ENCODE peak calls at places on chromosome 10, in eight cellular contexts. C is lower lobe of right lung, Y is neural crest cell, H is colonic mucosa, I is osteocyte, K is body of pancreas, D is Calu3, W is transverse colon. G is an unnamed sample.

GRCh38 chr10:80506189-80506575 is 31.5 kb upstream of the SH2D4B start:
- DNase-seq in C (no peak), Y (no peak), H (no peak), I (no peak), K (no peak), D (peak; percentile 60), W (no peak), G (no peak)

GRCh38 chr10:19683326-19683725 is 132.9 kb upstream of the PLXDC2 start:
- DNase-seq in C (no peak), Y (no peak), H (no peak), I (no peak), K (no peak), D (no peak), W (no peak), G (no peak)

GRCh38 chr10:95755511-95756004 is 405 bp upstream of the ENTPD1 start:
- DNase-seq in C (peak; percentile 65), Y (no peak), H (peak; percentile 27), I (no peak), K (peak; percentile 21), D (peak; percentile 15), W (peak; percentile 48), G (peak; percentile 5)

GRCh38 chr10:34125702-34126101 is 689.4 kb downstream of the PARD3 start:
- DNase-seq in C (no peak), Y (no peak), H (no peak), I (no peak), K (no peak), D (no peak), W (no peak), G (no peak)

GRCh38 chr10:86261933-86262665 is 104.5 kb downstream of the GRID1 start:
- DNase-seq in C (no peak), Y (no peak), H (no peak), I (peak; percentile 80), K (peak; percentile 36), D (peak; percentile 60), W (no peak), G (no peak)

GRCh38 chr10:110443239-110444008 is 54.3 kb upstream of the DUSP5 start:
- DNase-seq in C (no peak), Y (no peak), H (no peak), I (no peak), K (no peak), D (no peak), W (peak; percentile 2), G (no peak)

GRCh38 chr10:114708084-114708483 is 50.0 kb upstream of the ABLIM1 start:
- DNase-seq in C (no peak), Y (no peak), H (no peak), I (no peak), K (no peak), D (no peak), W (no peak), G (no peak)

GRCh38 chr10:127399635-127400034 is 149.5 kb upstream of the NPS start:
- DNase-seq in C (no peak), Y (no peak), H (no peak), I (no peak), K (no peak), D (no peak), W (no peak), G (no peak)

GRCh38 chr10:23694921-23695824 is 256.3 kb downstream of the OTUD1 start:
- DNase-seq in C (no peak), Y (no peak), H (no peak), I (no peak), K (no peak), D (no peak), W (no peak), G (no peak)

GRCh38 chr10:16847644-16848043 is 30.4 kb upstream of the RSU1 start:
- DNase-seq in C (no peak), Y (no peak), H (no peak), I (no peak), K (no peak), D (no peak), W (no peak), G (peak; percentile 78)

GRCh38 chr10:132867801-132868644 is 74.3 kb downstream of the CFAP46 start:
- DNase-seq in C (peak; percentile 40), Y (no peak), H (no peak), I (peak; percentile 85), K (peak; percentile 6), D (no peak), W (peak; percentile 1), G (no peak)

GRCh38 chr10:117747636-117748035 is 205.1 kb downstream of the EMX2 start:
- DNase-seq in C (no peak), Y (no peak), H (no peak), I (peak; percentile 71), K (no peak), D (no peak), W (no peak), G (no peak)

GRCh38 chr10:95474228-95475002 is 86.8 kb downstream of the SORBS1 start:
- DNase-seq in C (no peak), Y (no peak), H (peak; percentile 55), I (no peak), K (peak; percentile 24), D (no peak), W (no peak), G (peak; percentile 72)

GRCh38 chr10:11874568-11875182 is 51.5 kb downstream of the PROSER2 start:
- DNase-seq in C (no peak), Y (peak; percentile 73), H (peak; percentile 45), I (no peak), K (peak; percentile 63), D (peak; percentile 74), W (no peak), G (peak; percentile 17)

GRCh38 chr10:29160110-29160669 is 128.7 kb upstream of the LYZL1 start:
- DNase-seq in C (no peak), Y (no peak), H (no peak), I (no peak), K (no peak), D (peak; percentile 69), W (no peak), G (peak; percentile 82)

GRCh38 chr10:44853796-44854195 is 57.3 kb upstream of the TMEM72 start:
- DNase-seq in C (no peak), Y (no peak), H (no peak), I (no peak), K (no peak), D (no peak), W (no peak), G (no peak)

GRCh38 chr10:62992145-62992721 is 140.9 kb upstream of the NRBF2 start:
- DNase-seq in C (no peak), Y (no peak), H (no peak), I (no peak), K (no peak), D (no peak), W (no peak), G (peak; percentile 83)

GRCh38 chr10:42836096-42836495 is 53.5 kb downstream of the BMS1 start:
- DNase-seq in C (no peak), Y (no peak), H (no peak), I (no peak), K (no peak), D (no peak), W (no peak), G (no peak)

DNA sequence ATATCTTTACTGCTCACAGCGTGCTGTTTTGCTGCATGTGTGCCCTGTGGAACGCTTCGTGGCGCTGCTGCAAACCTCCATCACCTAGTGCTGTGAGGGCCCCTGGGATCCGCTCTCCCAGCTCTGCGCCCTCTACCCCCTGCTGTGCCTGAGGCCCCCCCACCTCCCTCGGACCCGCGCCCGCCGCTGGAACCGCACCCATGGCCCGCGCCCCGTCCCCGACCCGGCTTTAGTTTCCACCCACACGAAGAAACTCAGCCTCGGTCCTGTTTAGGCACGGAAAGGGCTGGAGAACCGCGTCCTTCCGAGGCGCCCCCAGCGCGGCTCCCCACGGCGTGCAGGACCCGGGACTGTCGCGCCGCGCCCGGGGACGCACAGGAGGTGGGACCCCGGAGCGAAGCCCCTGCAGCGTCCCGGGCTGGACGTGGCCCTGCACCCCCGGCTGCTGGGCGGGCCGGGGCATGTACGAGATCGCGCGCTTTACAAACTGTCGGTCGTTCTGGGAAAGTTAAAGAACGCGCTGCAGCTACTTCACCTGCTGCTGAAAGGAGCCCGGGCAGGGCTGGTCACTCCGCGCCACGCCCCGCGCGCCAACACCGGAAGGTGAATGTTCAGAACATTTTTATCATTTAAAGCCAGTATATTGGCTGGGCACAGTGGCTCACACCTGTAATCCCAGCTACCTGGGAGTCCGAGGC is 54.3 kb downstream of the BMS1 start:
- DNase-seq in C (no peak), Y (no peak), H (no peak), I (no peak), K (peak; percentile 23), D (peak; percentile 11), W (peak; percentile 11), G (peak; percentile 12)
- TF ChIP-seq CTCF in C (no peak), Y (no peak), H (no peak), I (no peak), K (no peak), D (no peak), W (no peak), G (peak; percentile 4)

DNA sequence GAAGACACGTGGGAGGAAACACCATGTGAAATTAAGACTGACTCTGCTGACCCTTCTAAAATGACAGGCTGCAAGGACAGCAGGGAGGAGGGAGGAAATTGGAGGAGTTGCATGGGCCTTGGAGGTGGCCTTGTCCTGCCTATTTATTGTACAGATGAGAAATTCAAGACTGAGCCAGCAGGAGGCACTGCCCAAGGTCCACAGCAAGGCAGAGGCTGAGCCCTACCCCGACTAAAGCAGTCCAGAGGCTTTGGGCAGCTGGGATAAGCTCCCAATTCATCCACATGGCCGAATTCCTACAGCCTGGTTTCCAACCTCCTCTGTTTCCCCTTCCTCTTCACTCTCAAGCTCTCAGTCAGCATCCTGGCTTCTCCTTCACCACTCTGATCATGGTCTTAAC is 215.9 kb upstream of the ZMIZ1 start:
- DNase-seq in C (no peak), Y (no peak), H (peak; percentile 42), I (no peak), K (peak; percentile 47), D (no peak), W (peak; percentile 45), G (peak; percentile 32)
- TF ChIP-seq CTCF in C (peak; percentile 35), Y (peak; percentile 39), H (peak; percentile 28), I (peak; percentile 32), K (peak; percentile 9), D (peak; percentile 36), W (peak; percentile 36), G (peak; percentile 37)

DNA sequence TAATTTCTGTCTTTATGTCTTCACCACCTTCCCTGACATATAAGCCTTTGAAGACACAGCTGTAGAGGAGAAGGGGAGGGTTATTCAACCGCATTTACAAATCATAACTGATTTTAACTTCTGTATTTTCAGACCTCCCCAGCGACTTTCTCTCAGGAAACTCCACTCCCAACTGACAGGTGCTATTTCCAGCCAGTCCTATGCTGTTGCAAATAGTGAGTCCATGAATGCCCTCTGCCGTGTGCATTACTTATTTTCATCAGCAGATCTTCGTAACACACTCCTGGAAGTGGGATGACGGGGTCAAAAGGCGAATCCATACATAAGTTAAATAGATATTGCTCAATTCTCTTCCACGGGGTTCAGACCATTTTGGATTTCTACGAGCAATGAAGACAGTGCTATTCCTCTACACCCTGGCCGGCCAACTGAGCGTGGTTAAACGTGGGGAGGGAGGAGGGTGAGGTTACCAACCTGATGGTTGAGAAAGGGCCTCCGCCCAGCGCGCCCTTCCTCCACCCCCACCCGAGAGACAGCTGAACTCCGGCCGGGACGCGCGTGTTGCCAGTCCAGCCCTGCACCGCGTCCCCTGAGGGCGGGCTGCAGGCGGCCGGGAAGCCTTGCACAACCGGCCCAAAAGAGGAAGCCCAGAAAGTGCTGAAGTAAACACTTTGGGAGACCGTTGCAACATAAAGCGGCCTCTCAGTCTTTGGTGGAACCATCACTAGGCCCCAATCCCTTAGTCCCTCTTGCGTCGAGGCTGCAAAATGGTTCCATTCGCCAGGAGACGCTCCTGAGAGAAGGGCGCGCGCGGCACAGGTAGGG is at the start of gene APBB1IP:
- DNase-seq in C (peak; percentile 94), Y (no peak), H (peak; percentile 60), I (no peak), K (peak; percentile 30), D (peak; percentile 23), W (peak; percentile 72), G (peak; percentile 84)
- TF ChIP-seq CTCF in C (no peak), Y (no peak), H (no peak), I (no peak), K (no peak), D (no peak), W (no peak), G (no peak)

GRCh38 chr10:70323697-70324340 is 40.0 kb upstream of the NPFFR1 start:
- DNase-seq in C (no peak), Y (no peak), H (no peak), I (no peak), K (no peak), D (no peak), W (no peak), G (no peak)
- TF ChIP-seq CTCF in C (no peak), Y (no peak), H (no peak), I (no peak), K (no peak), D (no peak), W (no peak), G (no peak)